ENCODE peak calls at places on chromosomes 6 and 20, in six cellular contexts. One of them, this sample, is unnamed.

GRCh38 chr20:6502999-6503398 is 264.5 kb upstream of the BMP2 start:
- DNase-seq in substantia nigra: no peak
- DNase-seq in heart right ventricle: no peak
- DNase-seq in mammary epithelial cell: no peak
- DNase-seq in IMR-90: no peak
- DNase-seq in CD8-positive, alpha-beta memory T cell: no peak
- DNase-seq in this sample: no peak

GRCh38 chr6:71982385-71982784 is 96.0 kb downstream of the RIMS1 start:
- DNase-seq in CD8-positive, alpha-beta memory T cell: no peak
- DNase-seq in IMR-90: peak
- DNase-seq in substantia nigra: no peak
- DNase-seq in mammary epithelial cell: peak
- DNase-seq in heart right ventricle: no peak
- DNase-seq in this sample: no peak

GRCh38 chr6:87700351-87700728 is 1.7 kb downstream of the AKIRIN2 start:
- DNase-seq in mammary epithelial cell: no peak
- DNase-seq in IMR-90: no peak
- DNase-seq in substantia nigra: no peak
- DNase-seq in CD8-positive, alpha-beta memory T cell: no peak
- DNase-seq in heart right ventricle: no peak
- DNase-seq in this sample: no peak

GRCh38 chr6:14382381-14383236 is 265.0 kb downstream of the CD83 start:
- DNase-seq in IMR-90: no peak
- DNase-seq in substantia nigra: no peak
- DNase-seq in heart right ventricle: no peak
- DNase-seq in mammary epithelial cell: no peak
- DNase-seq in CD8-positive, alpha-beta memory T cell: no peak
- DNase-seq in this sample: no peak

GRCh38 chr6:64012351-64013060 is 376.9 kb downstream of the PHF3 start:
- DNase-seq in mammary epithelial cell: peak
- DNase-seq in substantia nigra: peak
- DNase-seq in IMR-90: peak
- DNase-seq in heart right ventricle: no peak
- DNase-seq in CD8-positive, alpha-beta memory T cell: no peak
- DNase-seq in this sample: no peak

GRCh38 chr6:162123797-162124196 is 603.8 kb downstream of the PRKN start:
- DNase-seq in IMR-90: no peak
- DNase-seq in heart right ventricle: no peak
- DNase-seq in mammary epithelial cell: no peak
- DNase-seq in substantia nigra: no peak
- DNase-seq in CD8-positive, alpha-beta memory T cell: no peak
- DNase-seq in this sample: peak

GRCh38 chr6:129104560-129104959 is 221.6 kb downstream of the LAMA2 start:
- DNase-seq in substantia nigra: no peak
- DNase-seq in mammary epithelial cell: no peak
- DNase-seq in CD8-positive, alpha-beta memory T cell: no peak
- DNase-seq in heart right ventricle: no peak
- DNase-seq in IMR-90: no peak
- DNase-seq in this sample: no peak

GRCh38 chr20:37518606-37519507 is 2.2 kb upstream of the NNAT start:
- DNase-seq in mammary epithelial cell: no peak
- DNase-seq in CD8-positive, alpha-beta memory T cell: no peak
- DNase-seq in IMR-90: no peak
- DNase-seq in substantia nigra: peak
- DNase-seq in heart right ventricle: peak
- DNase-seq in this sample: no peak

GRCh38 chr6:140773276-140773675 is 1359.4 kb upstream of the GJE1 start:
- DNase-seq in IMR-90: no peak
- DNase-seq in heart right ventricle: no peak
- DNase-seq in CD8-positive, alpha-beta memory T cell: no peak
- DNase-seq in mammary epithelial cell: no peak
- DNase-seq in substantia nigra: no peak
- DNase-seq in this sample: no peak

GRCh38 chr6:44628347-44628746 is 240.8 kb downstream of the CDC5L start:
- DNase-seq in CD8-positive, alpha-beta memory T cell: no peak
- DNase-seq in heart right ventricle: no peak
- DNase-seq in mammary epithelial cell: no peak
- DNase-seq in substantia nigra: no peak
- DNase-seq in IMR-90: no peak
- DNase-seq in this sample: no peak

GRCh38 chr20:32560989-32561830 is 23.9 kb downstream of the NOL4L start:
- DNase-seq in mammary epithelial cell: no peak
- DNase-seq in IMR-90: no peak
- DNase-seq in heart right ventricle: no peak
- DNase-seq in substantia nigra: no peak
- DNase-seq in CD8-positive, alpha-beta memory T cell: peak
- DNase-seq in this sample: no peak

GRCh38 chr20:32639284-32639683 is 34.5 kb downstream of the C20orf203 start:
- DNase-seq in CD8-positive, alpha-beta memory T cell: no peak
- DNase-seq in IMR-90: no peak
- DNase-seq in mammary epithelial cell: no peak
- DNase-seq in heart right ventricle: no peak
- DNase-seq in substantia nigra: no peak
- DNase-seq in this sample: no peak

GRCh38 chr6:3325210-3325609 is 66.5 kb downstream of the PSMG4 start:
- DNase-seq in IMR-90: peak
- DNase-seq in mammary epithelial cell: peak
- DNase-seq in heart right ventricle: no peak
- DNase-seq in CD8-positive, alpha-beta memory T cell: no peak
- DNase-seq in substantia nigra: no peak
- DNase-seq in this sample: no peak

GRCh38 chr6:31350551-31350950 is 6.4 kb downstream of the HLA-B start:
- DNase-seq in mammary epithelial cell: no peak
- DNase-seq in CD8-positive, alpha-beta memory T cell: no peak
- DNase-seq in IMR-90: no peak
- DNase-seq in heart right ventricle: no peak
- DNase-seq in substantia nigra: no peak
- DNase-seq in this sample: no peak

GRCh38 chr6:15937582-15937981 is 191.3 kb upstream of the MYLIP start:
- DNase-seq in mammary epithelial cell: no peak
- DNase-seq in heart right ventricle: no peak
- DNase-seq in CD8-positive, alpha-beta memory T cell: no peak
- DNase-seq in substantia nigra: no peak
- DNase-seq in IMR-90: no peak
- DNase-seq in this sample: no peak

GRCh38 chr6:147205690-147206600 is 1.7 kb downstream of the STXBP5 start:
- DNase-seq in mammary epithelial cell: peak
- DNase-seq in heart right ventricle: no peak
- DNase-seq in CD8-positive, alpha-beta memory T cell: no peak
- DNase-seq in substantia nigra: no peak
- DNase-seq in IMR-90: peak
- DNase-seq in this sample: no peak

GRCh38 chr6:147204843-147205311 is 660 bp downstream of the STXBP5 start:
- DNase-seq in heart right ventricle: no peak
- DNase-seq in substantia nigra: no peak
- DNase-seq in mammary epithelial cell: peak
- DNase-seq in CD8-positive, alpha-beta memory T cell: peak
- DNase-seq in IMR-90: peak
- DNase-seq in this sample: no peak

GRCh38 chr6:147202516-147203310 is 1.5 kb upstream of the STXBP5 start:
- DNase-seq in substantia nigra: peak
- DNase-seq in CD8-positive, alpha-beta memory T cell: peak
- DNase-seq in IMR-90: peak
- DNase-seq in heart right ventricle: peak
- DNase-seq in mammary epithelial cell: peak
- DNase-seq in this sample: peak

GRCh38 chr6:147203311-147204059 is 732 bp upstream of the STXBP5 start:
- DNase-seq in IMR-90: peak
- DNase-seq in substantia nigra: peak
- DNase-seq in CD8-positive, alpha-beta memory T cell: peak
- DNase-seq in mammary epithelial cell: peak
- DNase-seq in heart right ventricle: peak
- DNase-seq in this sample: no peak

DNA sequence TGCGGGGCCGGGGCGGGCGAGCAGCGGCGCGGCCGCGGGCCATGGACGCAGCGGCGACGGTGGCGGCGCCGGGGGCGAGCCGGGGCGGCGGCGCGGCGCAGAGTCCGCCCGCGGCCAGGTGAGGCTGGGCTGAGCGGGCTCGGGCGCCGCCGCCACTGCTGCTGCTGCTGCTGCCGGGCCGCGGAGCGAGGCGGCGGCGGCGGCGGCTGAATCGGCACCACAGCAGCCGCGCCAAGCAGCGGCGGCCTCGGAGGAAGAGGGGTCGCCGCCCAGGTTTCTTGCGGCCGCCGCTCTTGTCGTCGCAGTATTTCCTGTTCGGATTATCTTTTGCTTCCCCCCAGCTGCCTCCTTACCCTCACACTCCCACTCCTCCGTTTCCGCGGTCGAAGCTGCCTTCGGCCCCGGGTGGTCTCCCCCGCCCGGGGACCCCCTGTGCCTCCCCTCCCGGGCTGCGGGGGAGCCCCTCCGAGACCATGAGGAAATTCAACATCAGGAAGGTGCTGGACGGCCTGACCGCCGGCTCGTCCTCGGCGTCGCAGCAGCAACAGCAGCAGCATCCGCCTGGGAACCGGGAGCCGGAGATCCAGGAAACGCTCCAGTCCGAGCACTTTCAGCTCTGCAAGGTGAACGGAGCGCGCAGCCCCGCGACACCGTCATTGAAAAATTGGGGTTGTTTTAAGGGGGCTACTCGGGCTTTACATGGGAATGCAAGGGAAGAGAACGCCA is at the start of gene STXBP5:
- DNase-seq in mammary epithelial cell: peak
- DNase-seq in IMR-90: peak
- DNase-seq in heart right ventricle: peak
- DNase-seq in substantia nigra: peak
- DNase-seq in CD8-positive, alpha-beta memory T cell: peak
- DNase-seq in this sample: no peak
- H3K27ac ChIP-seq in mammary epithelial cell: peak
- H3K27ac ChIP-seq in IMR-90: peak
- H3K27ac ChIP-seq in heart right ventricle: peak
- H3K27ac ChIP-seq in substantia nigra: peak
- H3K27ac ChIP-seq in CD8-positive, alpha-beta memory T cell: peak
- H3K27ac ChIP-seq in this sample: peak

GRCh38 chr6:35810831-35811698 is 5.9 kb downstream of the LHFPL5 start:
- DNase-seq in CD8-positive, alpha-beta memory T cell: no peak
- DNase-seq in heart right ventricle: no peak
- DNase-seq in substantia nigra: no peak
- DNase-seq in mammary epithelial cell: peak
- DNase-seq in IMR-90: peak
- DNase-seq in this sample: no peak

GRCh38 chr6:35817515-35817914 is 12.4 kb downstream of the LHFPL5 start:
- DNase-seq in CD8-positive, alpha-beta memory T cell: no peak
- DNase-seq in heart right ventricle: no peak
- DNase-seq in mammary epithelial cell: no peak
- DNase-seq in substantia nigra: no peak
- DNase-seq in IMR-90: no peak
- DNase-seq in this sample: no peak

GRCh38 chr6:35808688-35809087 is 3.5 kb downstream of the LHFPL5 start:
- DNase-seq in CD8-positive, alpha-beta memory T cell: no peak
- DNase-seq in IMR-90: no peak
- DNase-seq in mammary epithelial cell: no peak
- DNase-seq in heart right ventricle: no peak
- DNase-seq in substantia nigra: no peak
- DNase-seq in this sample: no peak

DNA sequence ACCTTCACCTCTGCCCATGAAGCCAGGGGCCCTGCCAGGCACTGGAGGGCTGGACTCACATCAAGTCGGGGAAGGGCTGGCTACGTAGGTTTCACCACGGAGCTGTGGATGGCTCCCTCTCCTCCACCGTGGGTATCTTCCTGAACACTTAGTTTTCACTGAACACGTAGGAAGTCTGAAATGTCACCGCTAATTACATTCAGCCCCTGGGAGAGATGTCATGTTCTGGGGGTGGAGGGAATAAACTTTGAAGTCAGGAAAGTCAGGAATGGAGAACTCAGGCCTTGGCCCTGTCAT is 6.5 kb downstream of the LHFPL5 start:
- DNase-seq in mammary epithelial cell: no peak
- DNase-seq in heart right ventricle: no peak
- DNase-seq in substantia nigra: no peak
- DNase-seq in IMR-90: no peak
- DNase-seq in CD8-positive, alpha-beta memory T cell: no peak
- DNase-seq in this sample: no peak
- H3K27ac ChIP-seq in mammary epithelial cell: no peak
- H3K27ac ChIP-seq in heart right ventricle: no peak
- H3K27ac ChIP-seq in substantia nigra: no peak
- H3K27ac ChIP-seq in IMR-90: no peak
- H3K27ac ChIP-seq in CD8-positive, alpha-beta memory T cell: no peak
- H3K27ac ChIP-seq in this sample: no peak

DNA sequence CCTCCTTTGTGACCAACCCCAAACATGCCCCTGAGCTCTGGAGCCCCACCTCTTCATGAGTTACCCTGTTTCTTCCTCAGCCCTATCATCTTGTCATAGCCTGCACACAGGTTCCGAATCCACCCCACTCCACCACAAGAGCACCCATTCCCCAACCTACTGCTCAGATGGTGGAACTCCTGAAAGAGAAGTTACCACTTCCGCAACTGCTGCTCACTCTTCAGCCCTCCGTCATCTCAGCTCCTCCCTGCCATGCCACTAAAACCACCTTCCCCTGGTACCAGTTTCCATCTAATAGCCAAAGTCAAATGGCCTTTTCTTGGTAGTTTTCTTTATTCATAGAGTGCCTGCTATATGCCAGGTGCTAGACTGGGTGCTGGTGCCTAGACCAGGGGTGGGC is 3.9 kb downstream of the RAB22A start:
- DNase-seq in mammary epithelial cell: no peak
- DNase-seq in CD8-positive, alpha-beta memory T cell: no peak
- DNase-seq in IMR-90: no peak
- DNase-seq in substantia nigra: no peak
- DNase-seq in heart right ventricle: no peak
- DNase-seq in this sample: no peak
- H3K27ac ChIP-seq in mammary epithelial cell: peak
- H3K27ac ChIP-seq in CD8-positive, alpha-beta memory T cell: no peak
- H3K27ac ChIP-seq in IMR-90: no peak
- H3K27ac ChIP-seq in substantia nigra: no peak
- H3K27ac ChIP-seq in heart right ventricle: no peak
- H3K27ac ChIP-seq in this sample: no peak

GRCh38 chr6:36914227-36914794 is 28.6 kb downstream of the C6orf89 start:
- DNase-seq in heart right ventricle: no peak
- DNase-seq in substantia nigra: no peak
- DNase-seq in IMR-90: peak
- DNase-seq in CD8-positive, alpha-beta memory T cell: no peak
- DNase-seq in mammary epithelial cell: peak
- DNase-seq in this sample: no peak

GRCh38 chr6:36913082-36913481 is 27.3 kb downstream of the C6orf89 start:
- DNase-seq in heart right ventricle: no peak
- DNase-seq in CD8-positive, alpha-beta memory T cell: no peak
- DNase-seq in IMR-90: no peak
- DNase-seq in substantia nigra: no peak
- DNase-seq in mammary epithelial cell: no peak
- DNase-seq in this sample: no peak

GRCh38 chr6:36911946-36912555 is 26.3 kb downstream of the C6orf89 start:
- DNase-seq in heart right ventricle: no peak
- DNase-seq in mammary epithelial cell: no peak
- DNase-seq in IMR-90: no peak
- DNase-seq in substantia nigra: no peak
- DNase-seq in CD8-positive, alpha-beta memory T cell: peak
- DNase-seq in this sample: no peak

GRCh38 chr6:36915599-36915998 is 29.8 kb downstream of the C6orf89 start:
- DNase-seq in mammary epithelial cell: no peak
- DNase-seq in IMR-90: no peak
- DNase-seq in heart right ventricle: no peak
- DNase-seq in substantia nigra: no peak
- DNase-seq in CD8-positive, alpha-beta memory T cell: no peak
- DNase-seq in this sample: no peak

DNA sequence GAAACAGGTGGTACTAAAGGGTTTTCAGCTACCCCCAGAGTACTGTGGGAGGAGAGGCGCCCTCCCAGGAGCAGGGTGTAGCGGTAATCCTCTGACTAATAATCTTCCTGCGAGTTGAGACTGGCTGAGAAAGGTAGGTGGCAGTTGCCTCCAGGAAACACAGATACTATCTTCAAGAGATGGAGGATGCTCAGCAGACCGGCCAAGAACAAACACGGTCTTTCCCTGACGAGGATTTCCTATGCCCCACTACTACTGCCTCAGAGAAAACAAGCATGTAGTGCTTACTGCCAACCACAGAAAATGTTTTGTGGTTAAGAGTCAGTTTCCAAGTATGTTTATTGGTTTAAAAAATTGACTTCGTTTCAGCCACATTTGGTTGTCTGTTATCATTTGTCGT is 26.8 kb downstream of the C6orf89 start:
- DNase-seq in IMR-90: peak
- DNase-seq in CD8-positive, alpha-beta memory T cell: peak
- DNase-seq in heart right ventricle: no peak
- DNase-seq in substantia nigra: no peak
- DNase-seq in mammary epithelial cell: peak
- DNase-seq in this sample: no peak
- H3K27ac ChIP-seq in IMR-90: peak
- H3K27ac ChIP-seq in CD8-positive, alpha-beta memory T cell: no peak
- H3K27ac ChIP-seq in heart right ventricle: no peak
- H3K27ac ChIP-seq in substantia nigra: no peak
- H3K27ac ChIP-seq in mammary epithelial cell: no peak
- H3K27ac ChIP-seq in this sample: no peak

This sample was measured in esophagus muscularis mucosa.